ENCODE peak calls at places on chromosomes 3 and 15, in five cellular contexts. I is neural progenitor cell, X is spleen, L is fibroblast of lung, W is uterus. A is an unnamed sample.

GRCh38 chr15:38134252-38134651 is 118.4 kb upstream of the SPRED1 start:
- DNase-seq in W (no peak), X (no peak), I (no peak), L (no peak), A (no peak)

GRCh38 chr3:193982258-193982659 is 153.7 kb upstream of the HES1 start:
- DNase-seq in I (no peak), L (peak; percentile 38), W (peak; percentile 68), X (peak; percentile 83), A (no peak)

GRCh38 chr3:66723231-66723630 is 222.4 kb upstream of the LRIG1 start:
- DNase-seq in W (no peak), I (no peak), X (no peak), L (no peak), A (no peak)

GRCh38 chr3:7309707-7310106 is 448.8 kb downstream of the GRM7 start:
- DNase-seq in W (peak; percentile 47), I (no peak), X (no peak), L (peak; percentile 62), A (peak; percentile 0)

GRCh38 chr15:99614749-99615288 is 49.0 kb downstream of the MEF2A start:
- DNase-seq in L (no peak), I (no peak), W (no peak), X (no peak), A (no peak)

GRCh38 chr3:191363221-191363620 is 32.9 kb upstream of the UTS2B start:
- DNase-seq in I (no peak), X (no peak), W (no peak), L (no peak), A (no peak)

GRCh38 chr3:169528289-169528688 is 135.2 kb downstream of the MECOM start:
- DNase-seq in I (no peak), X (no peak), L (peak; percentile 49), W (no peak), A (no peak)

GRCh38 chr15:99158626-99159412 is 53.9 kb downstream of the SYNM start:
- DNase-seq in X (no peak), I (no peak), W (no peak), L (no peak), A (no peak)

GRCh38 chr15:34987623-34987981 is 485 bp downstream of the ZNF770 start:
- DNase-seq in L (no peak), W (no peak), I (no peak), X (no peak), A (no peak)

GRCh38 chr3:182810574-182811268 is 17.4 kb downstream of the ATP11B start:
- DNase-seq in W (no peak), X (no peak), I (no peak), L (peak; percentile 63), A (no peak)

GRCh38 chr3:38084969-38085942 is 46.2 kb downstream of the DLEC1 start:
- DNase-seq in W (no peak), L (no peak), X (no peak), I (no peak), A (no peak)

GRCh38 chr15:69699096-69699495 is 246.5 kb downstream of the RPLP1 start:
- DNase-seq in I (no peak), L (no peak), X (no peak), W (no peak), A (no peak)

GRCh38 chr3:127630811-127631714 is 2.1 kb downstream of the PODXL2 start:
- DNase-seq in W (no peak), I (no peak), X (no peak), L (no peak), A (no peak)

GRCh38 chr15:66588537-66588936 is 22.7 kb upstream of the LCTL start:
- DNase-seq in I (peak; percentile 60), L (no peak), X (no peak), W (no peak), A (no peak)

GRCh38 chr3:182795383-182795782 is 2.1 kb downstream of the ATP11B start:
- DNase-seq in L (no peak), X (no peak), I (no peak), W (no peak), A (no peak)

GRCh38 chr3:71045212-71045916 is 538.2 kb downstream of the FOXP1 start:
- DNase-seq in L (no peak), W (no peak), X (no peak), I (no peak), A (no peak)

GRCh38 chr15:90074023-90074422 is 28.2 kb downstream of the IDH2 start:
- DNase-seq in X (no peak), L (no peak), W (no peak), I (no peak), A (no peak)

GRCh38 chr3:55860040-55860439 is 372.9 kb upstream of the WNT5A start:
- DNase-seq in W (no peak), I (no peak), X (no peak), L (peak; percentile 51), A (no peak)

GRCh38 chr15:66766282-66767228 is 64.5 kb downstream of the SMAD6 start:
- DNase-seq in W (no peak), X (no peak), L (peak; percentile 53), I (no peak), A (no peak)

GRCh38 chr3:131903988-131904415 is 130.8 kb downstream of the CPNE4 start:
- DNase-seq in L (peak; percentile 98), W (no peak), X (no peak), I (no peak), A (peak; percentile 69)

GRCh38 chr15:71364117-71364584 is 248.9 kb downstream of the THSD4 start:
- DNase-seq in I (no peak), W (no peak), L (no peak), X (no peak), A (no peak)

GRCh38 chr15:66098019-66098363 is 155.6 kb downstream of the MEGF11 start:
- DNase-seq in W (no peak), I (no peak), L (no peak), X (no peak), A (no peak)

GRCh38 chr15:55742498-55742926 is 440 bp downstream of the PRTG start:
- DNase-seq in L (peak; percentile 42), X (no peak), W (peak; percentile 59), I (peak; percentile 66), A (no peak)

GRCh38 chr3:126837773-126838172 is 133.7 kb downstream of the CHCHD6 start:
- DNase-seq in W (no peak), I (no peak), L (no peak), X (no peak), A (no peak)

GRCh38 chr3:39005295-39005694 is 46.4 kb downstream of the SCN11A start:
- DNase-seq in X (no peak), I (no peak), L (no peak), W (no peak), A (no peak)

GRCh38 chr15:57607570-57608000 is 15.9 kb downstream of the MYZAP start:
- DNase-seq in L (peak; percentile 80), I (no peak), W (no peak), X (no peak), A (no peak)

GRCh38 chr15:89633585-89633984 is 21.7 kb downstream of the KIF7 start:
- DNase-seq in L (no peak), I (no peak), W (no peak), X (no peak), A (no peak)

GRCh38 chr15:41465822-41466421 is 27.8 kb upstream of the ITPKA start:
- DNase-seq in I (peak; percentile 39), X (no peak), L (peak; percentile 84), W (no peak), A (no peak)

GRCh38 chr3:139677341-139678155 is at the start of gene NMNAT3:
- DNase-seq in X (peak; percentile 93), I (peak; percentile 92), L (peak; percentile 59), W (peak; percentile 79), A (no peak)

GRCh38 chr15:31472636-31473383 is 146.2 kb downstream of the KLF13 start:
- DNase-seq in I (no peak), W (peak; percentile 36), X (peak; percentile 88), L (peak; percentile 48), A (no peak)

GRCh38 chr3:59163953-59164352 is 114.1 kb upstream of the CFAP20DC start:
- DNase-seq in I (no peak), X (no peak), W (no peak), L (no peak), A (no peak)

GRCh38 chr15:72722071-72722696 is 36.2 kb downstream of the BBS4 start:
- DNase-seq in X (peak; percentile 81), I (peak; percentile 78), W (peak; percentile 28), L (peak; percentile 78), A (no peak)

GRCh38 chr15:57367556-57367955 is 8.7 kb upstream of the CGNL1 start:
- DNase-seq in I (no peak), X (no peak), W (no peak), L (no peak), A (no peak)

GRCh38 chr15:63473999-63474809 is 30.2 kb upstream of the USP3 start:
- DNase-seq in I (peak; percentile 73), L (peak; percentile 81), W (no peak), X (peak; percentile 77), A (no peak)

GRCh38 chr3:172836390-172836997 is 86.0 kb downstream of the ECT2 start:
- DNase-seq in I (peak; percentile 70), L (peak; percentile 68), X (no peak), W (peak; percentile 29), A (no peak)

GRCh38 chr3:79461129-79461792 is 306.5 kb downstream of the ROBO1 start:
- DNase-seq in X (no peak), W (no peak), I (no peak), L (no peak), A (no peak)

GRCh38 chr3:14411988-14412387 is 9.6 kb downstream of the SLC6A6 start:
- DNase-seq in X (no peak), W (no peak), I (peak; percentile 47), L (no peak), A (no peak)

GRCh38 chr15:40157748-40158447 is 3.0 kb upstream of the BUB1B start:
- DNase-seq in X (no peak), W (no peak), I (no peak), L (no peak), A (no peak)

GRCh38 chr3:89107461-89108035 is at the start of gene EPHA3:
- DNase-seq in W (peak; percentile 66), I (peak; percentile 78), X (peak; percentile 86), L (peak; percentile 71), A (no peak)
- TF ChIP-seq CTCF in W (no peak), I (no peak), X (no peak), L (no peak), A (no peak)

GRCh38 chr3:134535186-134535974 is 49.5 kb downstream of the CEP63 start:
- DNase-seq in X (no peak), W (no peak), L (no peak), I (no peak), A (no peak)
- H3K4me3 ChIP-seq in X (no peak overlapping the region), W (no peak overlapping the region), L (no peak overlapping the region), I (no peak overlapping the region), A (no peak overlapping the region)

DNA sequence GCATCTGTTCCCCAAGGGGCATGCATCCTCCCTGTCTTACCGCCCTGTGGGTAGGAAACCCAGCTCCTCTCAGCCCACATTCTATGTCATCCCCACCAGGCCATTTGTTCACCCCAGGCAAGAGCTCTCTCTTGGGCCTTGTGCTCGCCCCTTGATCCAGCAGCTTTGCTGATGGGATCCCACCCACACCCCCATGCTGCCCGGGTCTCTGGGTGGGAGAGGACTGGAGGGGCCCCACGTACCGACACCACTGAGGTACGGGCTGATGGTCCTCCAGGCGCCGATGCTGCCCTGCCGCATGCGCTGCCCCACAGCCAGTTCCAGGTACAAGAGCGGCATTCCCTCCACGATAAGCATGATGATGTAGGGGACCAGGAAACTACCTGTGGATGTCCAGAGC is 14.5 kb downstream of the SLC6A20 start:
- DNase-seq in L (no peak), X (no peak), I (no peak), W (no peak), A (no peak)
- H3K27me3 ChIP-seq in L (peaks cover 24% of the 10 kb centered on the region), X (no peaks in the 10 kb centered on the region), I (no peaks in the 10 kb centered on the region), W (no peaks in the 10 kb centered on the region), A (peaks cover 13% of the 10 kb centered on the region)

GRCh38 chr3:166263460-166263859 is 426.2 kb upstream of the BCHE start:
- DNase-seq in I (no peak), L (peak; percentile 8), X (no peak), W (no peak), A (no peak)
- TF ChIP-seq CTCF in I (peak; percentile 4), L (peak; percentile 27), X (no peak), W (no peak), A (no peak)

A was measured in BJ.